ENCODE peak calls at places on chromosomes 6 and 20, in four cellular contexts. One of them, this sample, is unnamed.

GRCh38 chr6:36347635-36348034 is 10.9 kb upstream of the BNIP5 start:
- DNase-seq in LoVo: no peak
- DNase-seq in naive B cell: no peak
- DNase-seq in PC-3: no peak
- DNase-seq in this sample: peak; percentile 89

GRCh38 chr6:34953084-34954025 is 64.3 kb downstream of the ANKS1A start:
- DNase-seq in PC-3: peak; percentile 92
- DNase-seq in LoVo: peak; percentile 49
- DNase-seq in naive B cell: no peak
- DNase-seq in this sample: peak; percentile 75

GRCh38 chr20:1267161-1267560 is 1.1 kb downstream of the SNPH start:
- DNase-seq in naive B cell: no peak
- DNase-seq in PC-3: no peak
- DNase-seq in LoVo: no peak
- DNase-seq in this sample: no peak

GRCh38 chr20:43955244-43956191 is 40.9 kb downstream of the TOX2 start:
- DNase-seq in PC-3: peak; percentile 96
- DNase-seq in LoVo: peak; percentile 88
- DNase-seq in naive B cell: no peak
- DNase-seq in this sample: peak; percentile 62

GRCh38 chr6:42239736-42240375 is 22.2 kb upstream of the MRPS10 start:
- DNase-seq in PC-3: peak; percentile 92
- DNase-seq in naive B cell: no peak
- DNase-seq in LoVo: peak; percentile 88
- DNase-seq in this sample: peak; percentile 25

GRCh38 chr6:122792796-122793195 is 3.7 kb downstream of the SMPDL3A start:
- DNase-seq in naive B cell: no peak
- DNase-seq in PC-3: no peak
- DNase-seq in LoVo: no peak
- DNase-seq in this sample: peak; percentile 19

GRCh38 chr6:32113386-32114352 is 4.5 kb upstream of the TNXB start:
- DNase-seq in LoVo: no peak
- DNase-seq in PC-3: peak; percentile 85
- DNase-seq in naive B cell: no peak
- DNase-seq in this sample: no peak

GRCh38 chr6:57069920-57070331 is 20.1 kb upstream of the ZNF451 start:
- DNase-seq in naive B cell: no peak
- DNase-seq in PC-3: no peak
- DNase-seq in LoVo: no peak
- DNase-seq in this sample: no peak

GRCh38 chr20:7980332-7981046 is 39.1 kb downstream of the TMX4 start:
- DNase-seq in naive B cell: no peak
- DNase-seq in LoVo: no peak
- DNase-seq in PC-3: peak; percentile 62
- DNase-seq in this sample: peak; percentile 35

GRCh38 chr6:147322299-147323162 is 118.3 kb downstream of the STXBP5 start:
- DNase-seq in naive B cell: peak; percentile 47
- DNase-seq in PC-3: no peak
- DNase-seq in LoVo: no peak
- DNase-seq in this sample: peak; percentile 11

GRCh38 chr6:132598473-132598872 is 8.9 kb upstream of the TAAR5 start:
- DNase-seq in LoVo: peak; percentile 35
- DNase-seq in PC-3: peak; percentile 38
- DNase-seq in naive B cell: no peak
- DNase-seq in this sample: peak; percentile 46

GRCh38 chr20:40766790-40767529 is 77.9 kb upstream of the MAFB start:
- DNase-seq in PC-3: no peak
- DNase-seq in naive B cell: no peak
- DNase-seq in LoVo: no peak
- DNase-seq in this sample: no peak

GRCh38 chr6:4256969-4257368 is 121.6 kb upstream of the ECI2 start:
- DNase-seq in LoVo: no peak
- DNase-seq in PC-3: no peak
- DNase-seq in naive B cell: no peak
- DNase-seq in this sample: no peak

GRCh38 chr6:35955970-35956369 is 35.1 kb upstream of the SRPK1 start:
- DNase-seq in LoVo: no peak
- DNase-seq in naive B cell: no peak
- DNase-seq in PC-3: no peak
- DNase-seq in this sample: peak; percentile 10

GRCh38 chr6:3001773-3002293 is 2.1 kb downstream of the NQO2 start:
- DNase-seq in LoVo: peak; percentile 77
- DNase-seq in PC-3: peak; percentile 89
- DNase-seq in naive B cell: peak; percentile 21
- DNase-seq in this sample: peak; percentile 81

GRCh38 chr6:4074478-4075235 is 4.3 kb downstream of the FAM217A start:
- DNase-seq in PC-3: no peak
- DNase-seq in naive B cell: no peak
- DNase-seq in LoVo: no peak
- DNase-seq in this sample: peak; percentile 9